ENCODE peak calls at places on chromosomes 3 and 15, in eight cellular contexts. S, I, V, U, W, T, F and E are unnamed samples.
A peak's percentile ranks its signal among the peaks of the same experiment; 100 is the strongest.

GRCh38 chr3:195752538-195753331 is 32.0 kb downstream of the MUC20 start:
- DNase-seq in S (no peak), I (no peak), V (no peak), U (no peak), W (peak; percentile 55), T (peak; percentile 66), F (no peak), E (no peak)

GRCh38 chr3:49673715-49674490 is at the start of gene APEH:
- DNase-seq in S (peak; percentile 95), I (peak; percentile 98), V (peak; percentile 97), U (peak; percentile 94), W (peak; percentile 93), T (peak; percentile 98), F (peak; percentile 99), E (peak; percentile 99)

GRCh38 chr3:146845361-146845760 is 240.2 kb upstream of the PLSCR5 start:
- DNase-seq in S (no peak), I (no peak), V (no peak), U (no peak), W (no peak), T (no peak), F (no peak), E (no peak)

GRCh38 chr3:40827942-40828688 is 303.4 kb downstream of the ZNF621 start:
- DNase-seq in S (peak; percentile 33), I (no peak), V (no peak), U (peak; percentile 27), W (no peak), T (no peak), F (no peak), E (no peak)

GRCh38 chr15:68430471-68431036 is 1.4 kb downstream of the ITGA11 start:
- DNase-seq in S (no peak), I (no peak), V (no peak), U (no peak), W (no peak), T (no peak), F (no peak), E (no peak)

GRCh38 chr15:67176195-67176971 is 78.1 kb downstream of the AAGAB start:
- DNase-seq in S (peak; percentile 81), I (no peak), V (no peak), U (peak; percentile 69), W (no peak), T (peak; percentile 62), F (no peak), E (no peak)

GRCh38 chr3:187773963-187774789 is 28.9 kb upstream of the BCL6 start:
- DNase-seq in S (no peak), I (no peak), V (no peak), U (no peak), W (no peak), T (peak; percentile 31), F (no peak), E (no peak)

GRCh38 chr15:88383354-88383753 is 83.8 kb downstream of the MRPL46 start:
- DNase-seq in S (no peak), I (no peak), V (no peak), U (peak; percentile 22), W (no peak), T (no peak), F (no peak), E (no peak)

GRCh38 chr15:101444015-101444414 is 45.5 kb downstream of the PCSK6 start:
- DNase-seq in S (no peak), I (no peak), V (no peak), U (no peak), W (no peak), T (no peak), F (no peak), E (no peak)

GRCh38 chr15:68644996-68645395 is 66.2 kb downstream of the CORO2B start:
- DNase-seq in S (no peak), I (no peak), V (no peak), U (no peak), W (no peak), T (no peak), F (no peak), E (no peak)

GRCh38 chr3:50242778-50243551 is 7.0 kb downstream of the GNAI2 start:
- DNase-seq in S (peak; percentile 55), I (no peak), V (no peak), U (peak; percentile 69), W (no peak), T (peak; percentile 80), F (peak; percentile 58), E (no peak)

GRCh38 chr3:72274511-72275295 is 489.8 kb upstream of the PROK2 start:
- DNase-seq in S (peak; percentile 98), I (peak; percentile 75), V (no peak), U (no peak), W (no peak), T (peak; percentile 57), F (peak; percentile 59), E (peak; percentile 39)

GRCh38 chr3:130850044-130850797 is 43.7 kb upstream of the ATP2C1 start:
- DNase-seq in S (peak; percentile 40), I (peak; percentile 22), V (peak; percentile 2), U (no peak), W (peak; percentile 76), T (no peak), F (peak; percentile 93), E (peak; percentile 62)

GRCh38 chr3:102034639-102035038 is 185.3 kb downstream of the NFKBIZ start:
- DNase-seq in S (no peak), I (no peak), V (no peak), U (no peak), W (no peak), T (no peak), F (peak; percentile 60), E (no peak)

GRCh38 chr3:98812851-98813374 is 49.8 kb downstream of the ST3GAL6 start:
- DNase-seq in S (peak; percentile 60), I (no peak), V (no peak), U (no peak), W (peak; percentile 69), T (peak; percentile 42), F (peak; percentile 36), E (peak; percentile 43)

GRCh38 chr3:5239602-5240001 is 52.1 kb downstream of the EDEM1 start:
- DNase-seq in S (no peak), I (no peak), V (no peak), U (no peak), W (no peak), T (no peak), F (no peak), E (no peak)

GRCh38 chr15:38941399-38941953 is 376.9 kb upstream of the RASGRP1 start:
- DNase-seq in S (peak; percentile 78), I (peak; percentile 50), V (no peak), U (no peak), W (peak; percentile 40), T (no peak), F (no peak), E (no peak)

GRCh38 chr3:186281172-186281571 is 80.9 kb downstream of the DGKG start:
- DNase-seq in S (peak; percentile 30), I (peak; percentile 66), V (no peak), U (no peak), W (no peak), T (no peak), F (no peak), E (no peak)

DNA sequence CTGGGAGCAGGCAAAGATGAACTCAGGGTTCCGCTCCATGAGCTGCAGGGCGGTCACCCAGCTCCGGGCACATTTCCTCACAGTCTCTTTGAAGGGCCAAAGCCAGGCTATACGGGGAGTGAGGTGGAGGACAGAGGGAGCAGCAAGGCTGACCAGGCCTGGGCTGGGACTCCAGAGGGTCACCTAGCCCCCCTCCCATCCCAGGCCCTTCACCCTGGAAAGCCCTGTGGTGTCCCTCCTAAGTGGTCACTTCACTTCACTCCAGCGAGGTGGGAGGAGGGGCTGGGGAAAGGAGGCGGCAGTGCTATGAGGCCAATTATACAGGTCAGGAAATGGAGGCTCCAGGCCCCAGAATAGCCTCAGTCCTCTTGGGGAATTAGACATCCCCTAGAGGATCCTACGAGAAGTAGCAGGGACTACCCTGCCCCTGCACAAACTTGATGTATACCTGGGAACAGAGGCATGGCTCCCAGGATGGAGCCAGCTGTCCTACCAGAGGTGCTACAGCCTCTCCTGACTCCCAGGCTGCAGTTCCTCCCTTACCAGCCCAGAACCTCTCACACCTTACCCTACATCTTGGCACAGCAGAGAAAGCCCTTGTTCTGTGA is 5.7 kb downstream of the MAN2C1 start:
- DNase-seq in S (no peak), I (no peak), V (no peak), U (no peak), W (no peak), T (no peak), F (no peak), E (no peak)
- TF ChIP-seq CTCF in S (no peak), I (no peak), V (no peak), U (no peak), W (no peak), T (no peak), F (no peak), E (no peak)

GRCh38 chr3:80063535-80063934 is 295.7 kb upstream of the ROBO1 start:
- DNase-seq in S (no peak), I (no peak), V (no peak), U (no peak), W (no peak), T (no peak), F (no peak), E (no peak)

DNA sequence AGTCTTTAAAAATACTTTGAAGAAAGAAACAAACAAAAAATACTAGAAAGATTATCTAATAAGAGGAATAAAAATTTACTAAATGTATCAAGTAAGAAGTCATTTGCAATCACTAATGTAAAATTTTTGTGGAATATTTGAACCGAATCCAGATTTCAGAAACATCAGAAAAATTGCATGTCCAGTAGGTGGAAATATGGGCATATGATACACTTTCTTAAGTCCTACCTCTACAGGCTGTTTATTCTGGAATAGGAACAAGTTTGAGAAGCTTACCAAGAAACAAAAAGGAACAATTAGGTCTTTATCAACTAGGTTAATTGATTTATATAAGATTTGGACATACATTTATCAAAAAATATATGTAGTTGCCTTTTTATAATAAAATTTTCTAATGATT is 292.9 kb upstream of the ROBO1 start:
- DNase-seq in S (no peak), I (no peak), V (no peak), U (no peak), W (no peak), T (no peak), F (no peak), E (no peak)
- TF ChIP-seq CTCF in S (no peak), I (no peak), V (no peak), U (no peak), W (no peak), T (no peak), F (no peak), E (no peak)

GRCh38 chr3:140994316-140994715 is 52.7 kb downstream of the SLC25A36 start:
- DNase-seq in S (no peak), I (no peak), V (no peak), U (no peak), W (no peak), T (no peak), F (no peak), E (no peak)
- TF ChIP-seq CTCF in S (no peak), I (no peak), V (no peak), U (no peak), W (no peak), T (no peak), F (no peak), E (no peak)

DNA sequence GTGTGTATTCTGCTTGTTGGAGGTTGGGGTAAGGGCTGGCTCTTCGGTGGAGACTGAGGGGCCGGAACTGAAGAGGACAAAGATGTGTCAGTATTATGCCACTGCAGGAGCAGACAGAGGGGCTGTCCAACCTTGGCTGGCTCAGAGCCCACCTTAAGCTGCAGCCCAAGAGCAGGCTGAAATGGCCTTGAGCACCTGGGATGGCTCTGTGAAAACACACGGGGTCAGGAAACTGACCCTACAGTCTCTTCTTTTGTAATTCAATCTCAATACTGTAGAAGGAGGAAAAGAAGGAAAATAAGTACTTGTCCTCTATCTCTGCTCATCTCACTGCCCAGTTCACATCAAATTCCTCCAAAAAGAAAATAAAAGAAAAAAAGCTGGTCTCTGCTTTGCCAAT is 63.7 kb upstream of the GOLIM4 start:
- DNase-seq in S (no peak), I (no peak), V (no peak), U (no peak), W (no peak), T (no peak), F (no peak), E (no peak)
- TF ChIP-seq CTCF in S (no peak), I (no peak), V (no peak), U (no peak), W (no peak), T (no peak), F (no peak), E (no peak)

GRCh38 chr15:40365624-40366023 is 7.6 kb downstream of the DISP2 start:
- DNase-seq in S (no peak), I (no peak), V (no peak), U (no peak), W (no peak), T (no peak), F (no peak), E (no peak)
- TF ChIP-seq CTCF in S (no peak), I (no peak), V (no peak), U (no peak), W (no peak), T (no peak), F (no peak), E (no peak)